ENCODE peak calls at places on chromosome 11, in eight cellular contexts. One of them, this sample, is unnamed.

GRCh38 chr11:21625982-21626381 is 566.9 kb upstream of the ANO5 start:
- DNase-seq in activated T-helper 1 cell treated with anti-CD3 and anti-CD28 coated beads, Interleukin-12 subunit alpha, Interleukin-12 subunit beta, Interleukin-2, Interleukin-4 antibody, amounts not matched to agents 30 ng/mL and 10 ng/mL and 1 ng/mL, durations not matched to agents 14 hours and 24 hours and 36 hours: no peak
- DNase-seq in GM12891: no peak
- DNase-seq in kidney glomerular epithelial cell: no peak
- DNase-seq in left cardiac atrium: no peak
- DNase-seq in stimulated activated CD4-positive, alpha-beta T cell treated with anti-CD3 and anti-CD28 coated beads, TNF-alpha, amount 100 ng/mL, for 48 hours: no peak
- DNase-seq in SK-N-DZ: no peak
- DNase-seq in iris pigment epithelial cell: peak; percentile 1
- DNase-seq in this sample: no peak

GRCh38 chr11:125519865-125520834 is 24.1 kb upstream of the FEZ1 start:
- DNase-seq in SK-N-DZ: no peak
- DNase-seq in left cardiac atrium: no peak
- DNase-seq in activated T-helper 1 cell treated with anti-CD3 and anti-CD28 coated beads, Interleukin-12 subunit alpha, Interleukin-12 subunit beta, Interleukin-2, Interleukin-4 antibody, amounts not matched to agents 30 ng/mL and 10 ng/mL and 1 ng/mL, durations not matched to agents 14 hours and 24 hours and 36 hours: no peak
- DNase-seq in stimulated activated CD4-positive, alpha-beta T cell treated with anti-CD3 and anti-CD28 coated beads, TNF-alpha, amount 100 ng/mL, for 48 hours: no peak
- DNase-seq in GM12891: no peak
- DNase-seq in iris pigment epithelial cell: no peak
- DNase-seq in kidney glomerular epithelial cell: no peak
- DNase-seq in this sample: no peak

GRCh38 chr11:2811206-2812091 is 74.1 kb downstream of the CDKN1C start:
- DNase-seq in SK-N-DZ: no peak
- DNase-seq in kidney glomerular epithelial cell: no peak
- DNase-seq in GM12891: no peak
- DNase-seq in activated T-helper 1 cell treated with anti-CD3 and anti-CD28 coated beads, Interleukin-12 subunit alpha, Interleukin-12 subunit beta, Interleukin-2, Interleukin-4 antibody, amounts not matched to agents 30 ng/mL and 10 ng/mL and 1 ng/mL, durations not matched to agents 14 hours and 24 hours and 36 hours: no peak
- DNase-seq in left cardiac atrium: peak; percentile 42
- DNase-seq in iris pigment epithelial cell: no peak
- DNase-seq in stimulated activated CD4-positive, alpha-beta T cell treated with anti-CD3 and anti-CD28 coated beads, TNF-alpha, amount 100 ng/mL, for 48 hours: no peak
- DNase-seq in this sample: no peak

GRCh38 chr11:129960216-129961214 is 42.1 kb downstream of the PRDM10 start:
- DNase-seq in GM12891: no peak
- DNase-seq in activated T-helper 1 cell treated with anti-CD3 and anti-CD28 coated beads, Interleukin-12 subunit alpha, Interleukin-12 subunit beta, Interleukin-2, Interleukin-4 antibody, amounts not matched to agents 30 ng/mL and 10 ng/mL and 1 ng/mL, durations not matched to agents 14 hours and 24 hours and 36 hours: no peak
- DNase-seq in SK-N-DZ: no peak
- DNase-seq in left cardiac atrium: no peak
- DNase-seq in stimulated activated CD4-positive, alpha-beta T cell treated with anti-CD3 and anti-CD28 coated beads, TNF-alpha, amount 100 ng/mL, for 48 hours: no peak
- DNase-seq in iris pigment epithelial cell: peak; percentile 92
- DNase-seq in kidney glomerular epithelial cell: peak; percentile 58
- DNase-seq in this sample: no peak

GRCh38 chr11:69195819-69196218 is 40.1 kb downstream of the SMIM38 start:
- DNase-seq in GM12891: no peak
- DNase-seq in stimulated activated CD4-positive, alpha-beta T cell treated with anti-CD3 and anti-CD28 coated beads, TNF-alpha, amount 100 ng/mL, for 48 hours: no peak
- DNase-seq in activated T-helper 1 cell treated with anti-CD3 and anti-CD28 coated beads, Interleukin-12 subunit alpha, Interleukin-12 subunit beta, Interleukin-2, Interleukin-4 antibody, amounts not matched to agents 30 ng/mL and 10 ng/mL and 1 ng/mL, durations not matched to agents 14 hours and 24 hours and 36 hours: no peak
- DNase-seq in kidney glomerular epithelial cell: no peak
- DNase-seq in SK-N-DZ: no peak
- DNase-seq in iris pigment epithelial cell: no peak
- DNase-seq in left cardiac atrium: no peak
- DNase-seq in this sample: no peak

GRCh38 chr11:69617682-69618081 is 23.3 kb upstream of the CCND1 start:
- DNase-seq in stimulated activated CD4-positive, alpha-beta T cell treated with anti-CD3 and anti-CD28 coated beads, TNF-alpha, amount 100 ng/mL, for 48 hours: no peak
- DNase-seq in left cardiac atrium: no peak
- DNase-seq in iris pigment epithelial cell: no peak
- DNase-seq in GM12891: no peak
- DNase-seq in SK-N-DZ: no peak
- DNase-seq in activated T-helper 1 cell treated with anti-CD3 and anti-CD28 coated beads, Interleukin-12 subunit alpha, Interleukin-12 subunit beta, Interleukin-2, Interleukin-4 antibody, amounts not matched to agents 30 ng/mL and 10 ng/mL and 1 ng/mL, durations not matched to agents 14 hours and 24 hours and 36 hours: no peak
- DNase-seq in kidney glomerular epithelial cell: no peak
- DNase-seq in this sample: no peak

GRCh38 chr11:25891960-25892359 is 440.0 kb upstream of the ANO3 start:
- DNase-seq in iris pigment epithelial cell: no peak
- DNase-seq in activated T-helper 1 cell treated with anti-CD3 and anti-CD28 coated beads, Interleukin-12 subunit alpha, Interleukin-12 subunit beta, Interleukin-2, Interleukin-4 antibody, amounts not matched to agents 30 ng/mL and 10 ng/mL and 1 ng/mL, durations not matched to agents 14 hours and 24 hours and 36 hours: no peak
- DNase-seq in left cardiac atrium: no peak
- DNase-seq in GM12891: no peak
- DNase-seq in stimulated activated CD4-positive, alpha-beta T cell treated with anti-CD3 and anti-CD28 coated beads, TNF-alpha, amount 100 ng/mL, for 48 hours: no peak
- DNase-seq in kidney glomerular epithelial cell: no peak
- DNase-seq in SK-N-DZ: no peak
- DNase-seq in this sample: no peak

GRCh38 chr11:57318178-57318577 is 6.6 kb downstream of the TNKS1BP1 start:
- DNase-seq in iris pigment epithelial cell: no peak
- DNase-seq in left cardiac atrium: no peak
- DNase-seq in SK-N-DZ: no peak
- DNase-seq in activated T-helper 1 cell treated with anti-CD3 and anti-CD28 coated beads, Interleukin-12 subunit alpha, Interleukin-12 subunit beta, Interleukin-2, Interleukin-4 antibody, amounts not matched to agents 30 ng/mL and 10 ng/mL and 1 ng/mL, durations not matched to agents 14 hours and 24 hours and 36 hours: no peak
- DNase-seq in stimulated activated CD4-positive, alpha-beta T cell treated with anti-CD3 and anti-CD28 coated beads, TNF-alpha, amount 100 ng/mL, for 48 hours: no peak
- DNase-seq in GM12891: no peak
- DNase-seq in kidney glomerular epithelial cell: no peak
- DNase-seq in this sample: no peak